ENCODE peak calls at places on chromosomes 7 and 10, in five cellular contexts. One of them, this sample, is unnamed.

GRCh38 chr10:92897916-92898315 is 49.6 kb downstream of the EXOC6 start:
- DNase-seq in A549: no peak
- DNase-seq in IMR-90: no peak
- DNase-seq in transverse colon: no peak
- DNase-seq in GM06990: no peak
- DNase-seq in this sample: no peak

GRCh38 chr7:4939971-4940720 is 18.8 kb downstream of the MMD2 start:
- DNase-seq in transverse colon: no peak
- DNase-seq in A549: no peak
- DNase-seq in GM06990: no peak
- DNase-seq in IMR-90: no peak
- DNase-seq in this sample: no peak

GRCh38 chr10:96266118-96266770 is 5.1 kb downstream of the BLNK start:
- DNase-seq in IMR-90: no peak
- DNase-seq in GM06990: no peak
- DNase-seq in transverse colon: no peak
- DNase-seq in A549: no peak
- DNase-seq in this sample: no peak

GRCh38 chr7:44846816-44847508 is 925 bp downstream of the H2AZ2 start:
- DNase-seq in transverse colon: no peak
- DNase-seq in IMR-90: no peak
- DNase-seq in GM06990: no peak
- DNase-seq in A549: no peak
- DNase-seq in this sample: no peak

GRCh38 chr10:44619975-44620374 is 235.1 kb upstream of the CXCL12 start:
- DNase-seq in transverse colon: no peak
- DNase-seq in GM06990: no peak
- DNase-seq in A549: no peak
- DNase-seq in IMR-90: no peak
- DNase-seq in this sample: no peak

GRCh38 chr7:45082031-45082830 is 6.5 kb downstream of the NACAD start:
- DNase-seq in GM06990: no peak
- DNase-seq in transverse colon: no peak
- DNase-seq in A549: no peak
- DNase-seq in IMR-90: no peak
- DNase-seq in this sample: no peak

GRCh38 chr10:50561816-50562215 is 61.9 kb downstream of the SGMS1 start:
- DNase-seq in A549: no peak
- DNase-seq in GM06990: no peak
- DNase-seq in IMR-90: no peak
- DNase-seq in transverse colon: no peak
- DNase-seq in this sample: peak; percentile 31

GRCh38 chr10:17768506-17768905 is 16.5 kb downstream of the TMEM236 start:
- DNase-seq in transverse colon: no peak
- DNase-seq in GM06990: no peak
- DNase-seq in IMR-90: no peak
- DNase-seq in A549: no peak
- DNase-seq in this sample: no peak

GRCh38 chr7:27606270-27607209 is 56.1 kb downstream of the HIBADH start:
- DNase-seq in GM06990: no peak
- DNase-seq in IMR-90: peak; percentile 81
- DNase-seq in transverse colon: no peak
- DNase-seq in A549: peak; percentile 59
- DNase-seq in this sample: no peak

GRCh38 chr10:70714245-70714644 is 41.9 kb downstream of the ADAMTS14 start:
- DNase-seq in IMR-90: no peak
- DNase-seq in GM06990: no peak
- DNase-seq in A549: no peak
- DNase-seq in transverse colon: no peak
- DNase-seq in this sample: no peak

GRCh38 chr7:21920931-21921330 is 24.8 kb downstream of the CDCA7L start:
- DNase-seq in GM06990: no peak
- DNase-seq in transverse colon: no peak
- DNase-seq in IMR-90: no peak
- DNase-seq in A549: no peak
- DNase-seq in this sample: no peak

GRCh38 chr10:100518761-100519241 is 860 bp downstream of the SEC31B start:
- DNase-seq in GM06990: no peak
- DNase-seq in IMR-90: peak; percentile 70
- DNase-seq in transverse colon: peak; percentile 70
- DNase-seq in A549: peak; percentile 57
- DNase-seq in this sample: peak; percentile 48

GRCh38 chr7:40721344-40721949 is 586.6 kb downstream of the SUGCT start:
- DNase-seq in IMR-90: no peak
- DNase-seq in GM06990: no peak
- DNase-seq in A549: no peak
- DNase-seq in transverse colon: no peak
- DNase-seq in this sample: no peak

GRCh38 chr7:27193335-27194001 is 6.4 kb downstream of the HOXA13 start:
- DNase-seq in IMR-90: no peak
- DNase-seq in GM06990: no peak
- DNase-seq in A549: no peak
- DNase-seq in transverse colon: no peak
- DNase-seq in this sample: no peak

GRCh38 chr7:108972009-108972408 is 402.3 kb downstream of the DNAJB9 start:
- DNase-seq in IMR-90: no peak
- DNase-seq in A549: no peak
- DNase-seq in transverse colon: no peak
- DNase-seq in GM06990: no peak
- DNase-seq in this sample: no peak

GRCh38 chr10:133158437-133158755 is 1.6 kb upstream of the KNDC1 start:
- DNase-seq in GM06990: no peak
- DNase-seq in IMR-90: no peak
- DNase-seq in transverse colon: no peak
- DNase-seq in A549: no peak
- DNase-seq in this sample: no peak

GRCh38 chr7:44969701-44970494 is 8.9 kb downstream of the MYO1G start:
- DNase-seq in IMR-90: no peak
- DNase-seq in A549: no peak
- DNase-seq in GM06990: no peak
- DNase-seq in transverse colon: peak; percentile 8
- DNase-seq in this sample: no peak

GRCh38 chr7:78443811-78444210 is 645.2 kb downstream of the PHTF2 start:
- DNase-seq in GM06990: no peak
- DNase-seq in transverse colon: no peak
- DNase-seq in IMR-90: no peak
- DNase-seq in A549: peak; percentile 4
- DNase-seq in this sample: no peak
- TF ChIP-seq CTCF in GM06990: peak; percentile 4
- TF ChIP-seq CTCF in transverse colon: no peak
- TF ChIP-seq CTCF in IMR-90: no peak
- TF ChIP-seq CTCF in A549: no peak
- TF ChIP-seq CTCF in this sample: no peak

GRCh38 chr7:122140918-122141317 is 3.1 kb downstream of the AASS start:
- DNase-seq in A549: no peak
- DNase-seq in IMR-90: no peak
- DNase-seq in GM06990: no peak
- DNase-seq in transverse colon: no peak
- DNase-seq in this sample: no peak
- H3K4me3 ChIP-seq in A549: no peak overlapping the region
- H3K4me3 ChIP-seq in IMR-90: no peak overlapping the region
- H3K4me3 ChIP-seq in GM06990: no peak overlapping the region
- H3K4me3 ChIP-seq in transverse colon: no peak overlapping the region
- H3K4me3 ChIP-seq in this sample: no peak overlapping the region

GRCh38 chr7:86815556-86815955 is 171.8 kb downstream of the GRM3 start:
- DNase-seq in A549: no peak
- DNase-seq in transverse colon: no peak
- DNase-seq in IMR-90: no peak
- DNase-seq in GM06990: no peak
- DNase-seq in this sample: no peak

GRCh38 chr7:86818903-86819302 is 175.2 kb downstream of the GRM3 start:
- DNase-seq in transverse colon: no peak
- DNase-seq in A549: no peak
- DNase-seq in GM06990: no peak
- DNase-seq in IMR-90: no peak
- DNase-seq in this sample: no peak

GRCh38 chr7:86814980-86815379 is 171.3 kb downstream of the GRM3 start:
- DNase-seq in IMR-90: no peak
- DNase-seq in A549: peak; percentile 40
- DNase-seq in transverse colon: no peak
- DNase-seq in GM06990: no peak
- DNase-seq in this sample: peak; percentile 48
- TF ChIP-seq CTCF in IMR-90: peak; percentile 25
- TF ChIP-seq CTCF in A549: peak; percentile 32
- TF ChIP-seq CTCF in transverse colon: no peak
- TF ChIP-seq CTCF in GM06990: peak; percentile 69
- TF ChIP-seq CTCF in this sample: peak; percentile 47

GRCh38 chr7:112174192-112174591 is 32.0 kb downstream of the DOCK4 start:
- DNase-seq in IMR-90: no peak
- DNase-seq in A549: no peak
- DNase-seq in transverse colon: no peak
- DNase-seq in GM06990: no peak
- DNase-seq in this sample: no peak

GRCh38 chr7:112173214-112173905 is 32.8 kb downstream of the DOCK4 start:
- DNase-seq in A549: no peak
- DNase-seq in IMR-90: no peak
- DNase-seq in transverse colon: no peak
- DNase-seq in GM06990: no peak
- DNase-seq in this sample: no peak

GRCh38 chr7:112168915-112169314 is 37.3 kb downstream of the DOCK4 start:
- DNase-seq in IMR-90: no peak
- DNase-seq in GM06990: no peak
- DNase-seq in A549: no peak
- DNase-seq in transverse colon: no peak
- DNase-seq in this sample: no peak

GRCh38 chr7:112167144-112167543 is 39.1 kb downstream of the DOCK4 start:
- DNase-seq in GM06990: no peak
- DNase-seq in transverse colon: no peak
- DNase-seq in A549: no peak
- DNase-seq in IMR-90: no peak
- DNase-seq in this sample: no peak

DNA sequence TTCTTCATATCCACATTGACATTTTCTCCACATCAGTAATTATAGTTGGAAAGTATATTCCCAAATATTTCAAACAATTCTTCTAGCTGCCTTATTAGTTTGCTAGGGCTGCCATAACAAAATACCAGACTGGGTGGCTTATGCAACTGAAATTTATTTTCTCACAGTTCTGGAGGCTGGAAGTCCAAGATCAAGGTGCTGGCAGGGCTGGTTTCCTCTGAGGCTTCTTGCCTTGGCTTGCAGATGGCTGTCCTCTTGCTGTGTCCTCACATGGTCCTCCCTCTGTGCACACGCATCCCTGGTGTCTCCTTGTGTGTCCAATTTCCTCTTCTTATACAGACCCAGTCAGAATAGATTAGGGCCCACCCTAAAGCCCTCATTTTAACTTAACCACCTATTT is 34.5 kb downstream of the DOCK4 start:
- DNase-seq in GM06990: no peak
- DNase-seq in IMR-90: no peak
- DNase-seq in A549: no peak
- DNase-seq in transverse colon: no peak
- DNase-seq in this sample: no peak
- H3K4me3 ChIP-seq in GM06990: no peak overlapping the region
- H3K4me3 ChIP-seq in IMR-90: no peak overlapping the region
- H3K4me3 ChIP-seq in A549: no peak overlapping the region
- H3K4me3 ChIP-seq in transverse colon: no peak overlapping the region
- H3K4me3 ChIP-seq in this sample: no peak overlapping the region

GRCh38 chr10:24974978-24975377 is 22.6 kb upstream of the PRTFDC1 start:
- DNase-seq in GM06990: no peak
- DNase-seq in A549: peak; percentile 3
- DNase-seq in IMR-90: peak; percentile 74
- DNase-seq in transverse colon: no peak
- DNase-seq in this sample: no peak
- TF ChIP-seq CTCF in GM06990: no peak
- TF ChIP-seq CTCF in A549: no peak
- TF ChIP-seq CTCF in IMR-90: peak; percentile 17
- TF ChIP-seq CTCF in transverse colon: no peak
- TF ChIP-seq CTCF in this sample: no peak

GRCh38 chr7:107059468-107059867 is 15.0 kb downstream of the PRKAR2B start:
- DNase-seq in IMR-90: no peak
- DNase-seq in GM06990: no peak
- DNase-seq in A549: no peak
- DNase-seq in transverse colon: no peak
- DNase-seq in this sample: no peak

GRCh38 chr7:107063245-107064120 is 19.0 kb downstream of the PRKAR2B start:
- DNase-seq in GM06990: no peak
- DNase-seq in transverse colon: no peak
- DNase-seq in IMR-90: no peak
- DNase-seq in A549: no peak
- DNase-seq in this sample: no peak

GRCh38 chr7:107065929-107066247 is 21.4 kb downstream of the PRKAR2B start:
- DNase-seq in IMR-90: no peak
- DNase-seq in GM06990: no peak
- DNase-seq in transverse colon: no peak
- DNase-seq in A549: no peak
- DNase-seq in this sample: no peak

GRCh38 chr7:107068156-107068555 is 23.7 kb downstream of the PRKAR2B start:
- DNase-seq in IMR-90: no peak
- DNase-seq in GM06990: no peak
- DNase-seq in A549: no peak
- DNase-seq in transverse colon: no peak
- DNase-seq in this sample: peak; percentile 8

DNA sequence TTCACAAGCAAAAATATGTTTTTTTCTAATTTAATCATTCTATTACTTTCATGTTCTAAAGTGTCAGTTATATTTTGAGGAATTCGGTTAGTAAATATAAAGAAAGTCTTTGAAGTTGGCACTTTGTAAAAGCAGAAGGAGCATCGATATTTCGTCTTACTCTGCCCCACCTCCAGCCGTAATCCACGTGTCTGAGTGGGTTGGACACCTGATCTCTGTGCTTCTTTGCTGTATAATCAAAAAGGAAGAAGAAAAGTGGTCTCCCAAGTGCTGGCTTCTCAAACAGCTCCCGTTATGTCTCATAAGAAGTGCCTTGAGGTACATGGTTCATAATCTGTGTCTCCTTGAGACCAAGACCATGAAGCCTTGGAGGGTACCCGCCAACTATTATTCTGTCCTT is 19.8 kb downstream of the PRKAR2B start:
- DNase-seq in GM06990: no peak
- DNase-seq in A549: no peak
- DNase-seq in transverse colon: no peak
- DNase-seq in IMR-90: no peak
- DNase-seq in this sample: no peak
- H3K4me3 ChIP-seq in GM06990: no peak overlapping the region
- H3K4me3 ChIP-seq in A549: no peak overlapping the region
- H3K4me3 ChIP-seq in transverse colon: no peak overlapping the region
- H3K4me3 ChIP-seq in IMR-90: no peak overlapping the region
- H3K4me3 ChIP-seq in this sample: no peak overlapping the region

GRCh38 chr7:116524609-116525297 is at the start of gene CAV1:
- DNase-seq in A549: peak; percentile 96
- DNase-seq in IMR-90: peak; percentile 92
- DNase-seq in GM06990: peak; percentile 48
- DNase-seq in transverse colon: peak; percentile 79
- DNase-seq in this sample: peak; percentile 53
- TF ChIP-seq CTCF in A549: peak; percentile 18
- TF ChIP-seq CTCF in IMR-90: peak; percentile 39
- TF ChIP-seq CTCF in GM06990: peak; percentile 20
- TF ChIP-seq CTCF in transverse colon: no peak
- TF ChIP-seq CTCF in this sample: no peak

This sample was measured in GM12865.